ENCODE peak calls at places on chromosome 5, in six cellular contexts. One of them, this sample, is unnamed.

GRCh38 chr5:89374144-89374784 is 491.3 kb upstream of the MEF2C start:
- DNase-seq in activated CD4-positive, alpha-beta T cell treated with anti-CD3 and anti-CD28 coated beads for 24 hours: no peak
- DNase-seq in right cardiac atrium: no peak
- DNase-seq in left ventricle myocardium superior: no peak
- DNase-seq in endothelial cell: no peak
- DNase-seq in stimulated activated CD4-positive, alpha-beta T cell treated with anti-CD3 and anti-CD28 coated beads, Interleukin-1b, Interleukin-23, amount 100 ng/mL, for 4 hours: no peak
- DNase-seq in this sample: no peak

GRCh38 chr5:998975-999501 is 9.6 kb upstream of the NKD2 start:
- DNase-seq in activated CD4-positive, alpha-beta T cell treated with anti-CD3 and anti-CD28 coated beads for 24 hours: no peak
- DNase-seq in right cardiac atrium: peak
- DNase-seq in left ventricle myocardium superior: peak
- DNase-seq in endothelial cell: no peak
- DNase-seq in stimulated activated CD4-positive, alpha-beta T cell treated with anti-CD3 and anti-CD28 coated beads, Interleukin-1b, Interleukin-23, amount 100 ng/mL, for 4 hours: no peak
- DNase-seq in this sample: no peak

GRCh38 chr5:162047279-162047678 is 20.3 kb upstream of the GABRG2 start:
- DNase-seq in activated CD4-positive, alpha-beta T cell treated with anti-CD3 and anti-CD28 coated beads for 24 hours: no peak
- DNase-seq in right cardiac atrium: no peak
- DNase-seq in left ventricle myocardium superior: no peak
- DNase-seq in endothelial cell: no peak
- DNase-seq in stimulated activated CD4-positive, alpha-beta T cell treated with anti-CD3 and anti-CD28 coated beads, Interleukin-1b, Interleukin-23, amount 100 ng/mL, for 4 hours: no peak
- DNase-seq in this sample: no peak

GRCh38 chr5:56247596-56247995 is 14.5 kb upstream of the ANKRD55 start:
- DNase-seq in activated CD4-positive, alpha-beta T cell treated with anti-CD3 and anti-CD28 coated beads for 24 hours: no peak
- DNase-seq in right cardiac atrium: no peak
- DNase-seq in left ventricle myocardium superior: no peak
- DNase-seq in endothelial cell: no peak
- DNase-seq in stimulated activated CD4-positive, alpha-beta T cell treated with anti-CD3 and anti-CD28 coated beads, Interleukin-1b, Interleukin-23, amount 100 ng/mL, for 4 hours: no peak
- DNase-seq in this sample: no peak

GRCh38 chr5:76250463-76250862 is 152.6 kb upstream of the IQGAP2 start:
- DNase-seq in activated CD4-positive, alpha-beta T cell treated with anti-CD3 and anti-CD28 coated beads for 24 hours: no peak
- DNase-seq in right cardiac atrium: no peak
- DNase-seq in left ventricle myocardium superior: no peak
- DNase-seq in endothelial cell: no peak
- DNase-seq in stimulated activated CD4-positive, alpha-beta T cell treated with anti-CD3 and anti-CD28 coated beads, Interleukin-1b, Interleukin-23, amount 100 ng/mL, for 4 hours: no peak
- DNase-seq in this sample: no peak

GRCh38 chr5:14145356-14146334 is 2.5 kb downstream of the TRIO start:
- DNase-seq in activated CD4-positive, alpha-beta T cell treated with anti-CD3 and anti-CD28 coated beads for 24 hours: no peak
- DNase-seq in right cardiac atrium: no peak
- DNase-seq in left ventricle myocardium superior: no peak
- DNase-seq in endothelial cell: no peak
- DNase-seq in stimulated activated CD4-positive, alpha-beta T cell treated with anti-CD3 and anti-CD28 coated beads, Interleukin-1b, Interleukin-23, amount 100 ng/mL, for 4 hours: no peak
- DNase-seq in this sample: peak

GRCh38 chr5:62460578-62460983 is 48.0 kb downstream of the IPO11 start:
- DNase-seq in activated CD4-positive, alpha-beta T cell treated with anti-CD3 and anti-CD28 coated beads for 24 hours: no peak
- DNase-seq in right cardiac atrium: no peak
- DNase-seq in left ventricle myocardium superior: no peak
- DNase-seq in endothelial cell: no peak
- DNase-seq in stimulated activated CD4-positive, alpha-beta T cell treated with anti-CD3 and anti-CD28 coated beads, Interleukin-1b, Interleukin-23, amount 100 ng/mL, for 4 hours: no peak
- DNase-seq in this sample: peak

GRCh38 chr5:65874241-65874640 is 52.1 kb upstream of the ERBIN start:
- DNase-seq in activated CD4-positive, alpha-beta T cell treated with anti-CD3 and anti-CD28 coated beads for 24 hours: no peak
- DNase-seq in right cardiac atrium: no peak
- DNase-seq in left ventricle myocardium superior: no peak
- DNase-seq in endothelial cell: no peak
- DNase-seq in stimulated activated CD4-positive, alpha-beta T cell treated with anti-CD3 and anti-CD28 coated beads, Interleukin-1b, Interleukin-23, amount 100 ng/mL, for 4 hours: no peak
- DNase-seq in this sample: no peak

GRCh38 chr5:17719592-17719991 is 85.3 kb downstream of the TAF11L14 start:
- DNase-seq in activated CD4-positive, alpha-beta T cell treated with anti-CD3 and anti-CD28 coated beads for 24 hours: no peak
- DNase-seq in right cardiac atrium: no peak
- DNase-seq in left ventricle myocardium superior: no peak
- DNase-seq in endothelial cell: no peak
- DNase-seq in stimulated activated CD4-positive, alpha-beta T cell treated with anti-CD3 and anti-CD28 coated beads, Interleukin-1b, Interleukin-23, amount 100 ng/mL, for 4 hours: no peak
- DNase-seq in this sample: no peak

GRCh38 chr5:93257616-93258015 is 323.4 kb downstream of the NR2F1-AS1 start:
- DNase-seq in activated CD4-positive, alpha-beta T cell treated with anti-CD3 and anti-CD28 coated beads for 24 hours: no peak
- DNase-seq in right cardiac atrium: no peak
- DNase-seq in left ventricle myocardium superior: no peak
- DNase-seq in endothelial cell: no peak
- DNase-seq in stimulated activated CD4-positive, alpha-beta T cell treated with anti-CD3 and anti-CD28 coated beads, Interleukin-1b, Interleukin-23, amount 100 ng/mL, for 4 hours: no peak
- DNase-seq in this sample: no peak

GRCh38 chr5:31492824-31493223 is 39.1 kb downstream of the DROSHA start:
- DNase-seq in activated CD4-positive, alpha-beta T cell treated with anti-CD3 and anti-CD28 coated beads for 24 hours: no peak
- DNase-seq in right cardiac atrium: no peak
- DNase-seq in left ventricle myocardium superior: no peak
- DNase-seq in endothelial cell: no peak
- DNase-seq in stimulated activated CD4-positive, alpha-beta T cell treated with anti-CD3 and anti-CD28 coated beads, Interleukin-1b, Interleukin-23, amount 100 ng/mL, for 4 hours: no peak
- DNase-seq in this sample: peak

This sample was measured in iPS-NIHi11.